ENCODE peak calls at places on chromosomes 12 and 14, in ten cellular contexts. K is H1, L is stomach, A is A549, I is HCT116, D is IMR-90, G is upper lobe of left lung, Q is breast epithelium, F is testis, N is heart left ventricle. T is an unnamed sample.
A peak's percentile ranks its signal among the peaks of the same experiment; 100 is the strongest.

GRCh38 chr12:47938093-47938492 is 25.3 kb upstream of the TMEM106C start:
- DNase-seq in A (no peak), D (peak; percentile 56), F (no peak), G (no peak), I (no peak), K (no peak), N (no peak), L (no peak), Q (no peak), T (no peak)

GRCh38 chr12:17778242-17778641 is 311.8 kb downstream of the RERGL start:
- DNase-seq in G (no peak), K (no peak), Q (no peak), F (no peak), L (no peak), N (no peak), D (no peak), I (no peak), A (no peak), T (no peak)

GRCh38 chr12:111819191-111820158 is 22.6 kb upstream of the MAPKAPK5 start:
- DNase-seq in F (no peak), A (no peak), G (no peak), K (no peak), I (no peak), D (no peak), L (no peak), Q (no peak), N (no peak), T (no peak)

GRCh38 chr12:52975820-52976573 is 27.1 kb downstream of the KRT18 start:
- DNase-seq in D (peak; percentile 27), K (no peak), Q (no peak), F (no peak), A (no peak), I (peak; percentile 73), N (peak; percentile 31), G (peak; percentile 38), L (peak; percentile 66), T (peak; percentile 74)

GRCh38 chr12:3202734-3203446 is 125.7 kb downstream of the TSPAN9 start:
- DNase-seq in D (peak; percentile 34), N (no peak), I (no peak), K (peak; percentile 93), A (peak; percentile 84), G (no peak), F (peak; percentile 72), Q (no peak), L (peak; percentile 56), T (peak; percentile 48)

GRCh38 chr12:108495054-108495453 is 20.0 kb upstream of the FICD start:
- DNase-seq in L (no peak), N (no peak), G (no peak), F (peak; percentile 41), I (peak; percentile 51), A (peak; percentile 55), D (peak; percentile 12), Q (no peak), K (peak; percentile 80), T (no peak)

GRCh38 chr12:80829767-80830166 is 108.0 kb downstream of the LIN7A start:
- DNase-seq in N (no peak), L (no peak), G (no peak), F (no peak), A (no peak), D (peak; percentile 13), K (no peak), Q (no peak), I (no peak), T (no peak)

GRCh38 chr12:81564237-81564636 is 194.9 kb downstream of the PPFIA2 start:
- DNase-seq in I (no peak), D (no peak), N (no peak), G (no peak), F (no peak), A (no peak), L (no peak), Q (no peak), K (no peak), T (no peak)

GRCh38 chr14:88437659-88438058 is 52.2 kb downstream of the SPATA7 start:
- DNase-seq in F (no peak), G (no peak), I (no peak), A (no peak), N (no peak), K (no peak), L (no peak), Q (no peak), D (no peak), T (no peak)

GRCh38 chr14:67820428-67820881 is 876 bp downstream of the RAD51B start:
- DNase-seq in A (peak; percentile 27), Q (no peak), L (no peak), D (peak; percentile 31), K (no peak), N (no peak), G (peak; percentile 52), I (no peak), F (no peak), T (no peak)

GRCh38 chr12:11812558-11813421 is 163.3 kb downstream of the ETV6 start:
- DNase-seq in N (peak; percentile 53), D (peak; percentile 27), G (no peak), Q (no peak), F (no peak), L (no peak), I (no peak), K (peak; percentile 66), A (no peak), T (no peak)

GRCh38 chr12:87020071-87020470 is 763.9 kb upstream of the MGAT4C start:
- DNase-seq in D (no peak), N (no peak), F (no peak), I (no peak), Q (no peak), G (no peak), K (no peak), L (no peak), A (no peak), T (no peak)

GRCh38 chr12:49824886-49825285 is 3.3 kb downstream of the NCKAP5L start:
- DNase-seq in I (no peak), F (no peak), N (no peak), D (peak; percentile 83), K (no peak), Q (no peak), A (no peak), L (no peak), G (peak; percentile 64), T (no peak)

GRCh38 chr12:49828143-49829091 is at the start of gene NCKAP5L:
- DNase-seq in G (peak; percentile 98), A (peak; percentile 97), F (peak; percentile 98), K (peak; percentile 96), N (peak; percentile 99), L (peak; percentile 96), I (peak; percentile 82), Q (peak; percentile 94), D (peak; percentile 96), T (peak; percentile 98)

GRCh38 chr12:49825360-49825970 is 2.7 kb downstream of the NCKAP5L start:
- DNase-seq in G (peak; percentile 63), I (no peak), F (no peak), N (peak; percentile 65), Q (no peak), D (peak; percentile 73), A (no peak), L (no peak), K (no peak), T (peak; percentile 10)

GRCh38 chr12:49825971-49826421 is 2.2 kb downstream of the NCKAP5L start:
- DNase-seq in L (no peak), A (no peak), N (peak; percentile 53), K (no peak), Q (peak; percentile 80), D (peak; percentile 53), G (no peak), F (peak; percentile 61), I (no peak), T (no peak)

DNA sequence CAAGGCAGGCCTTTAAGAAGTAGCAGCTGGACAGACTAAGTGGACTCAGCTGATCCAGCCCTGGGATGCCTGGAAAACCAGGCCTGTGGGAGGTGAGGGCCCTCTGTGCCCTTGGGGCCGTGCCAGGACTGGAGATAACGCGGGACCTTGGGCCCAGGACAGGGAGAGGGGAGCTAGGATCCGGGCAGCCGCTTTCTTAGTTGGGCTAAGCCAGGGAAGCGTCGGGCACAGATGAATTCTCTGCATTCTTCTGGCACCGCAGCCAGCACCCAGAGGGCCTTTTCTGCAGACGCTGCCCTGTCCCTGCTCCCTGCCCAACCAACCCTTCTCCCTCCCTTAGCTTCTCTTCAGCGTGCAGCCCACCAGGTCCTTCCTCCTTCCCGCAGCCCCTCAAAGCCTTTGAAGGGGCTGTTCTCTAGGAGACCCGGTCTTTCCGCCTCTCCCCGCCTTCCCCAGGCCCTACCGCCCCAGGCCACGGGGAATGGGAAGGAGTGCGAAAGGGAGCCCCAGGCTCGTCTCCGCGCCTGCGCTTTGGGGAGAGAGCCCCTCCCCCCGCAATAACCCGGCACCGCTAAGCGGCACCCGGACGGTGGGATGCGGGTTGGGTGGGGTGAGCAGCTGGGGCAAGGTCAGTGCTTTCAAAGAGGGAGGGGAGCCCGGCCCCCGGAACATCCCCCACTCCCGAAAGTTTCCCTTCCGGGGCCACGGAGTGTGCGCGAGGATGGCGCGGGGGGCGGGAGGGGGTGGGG is 688 bp downstream of the NCKAP5L start:
- DNase-seq in G (peak; percentile 66), L (peak; percentile 66), I (no peak), D (peak; percentile 46), A (peak; percentile 80), K (peak; percentile 84), N (peak; percentile 91), Q (peak; percentile 52), F (peak; percentile 79), T (peak; percentile 66)
- TF ChIP-seq POLR2A in G (peak; percentile 25), L (no peak), I (no peak), D (no peak), A (no peak), K (peak; percentile 34), N (no peak), Q (no peak), F (no peak), T (no peak)

DNA sequence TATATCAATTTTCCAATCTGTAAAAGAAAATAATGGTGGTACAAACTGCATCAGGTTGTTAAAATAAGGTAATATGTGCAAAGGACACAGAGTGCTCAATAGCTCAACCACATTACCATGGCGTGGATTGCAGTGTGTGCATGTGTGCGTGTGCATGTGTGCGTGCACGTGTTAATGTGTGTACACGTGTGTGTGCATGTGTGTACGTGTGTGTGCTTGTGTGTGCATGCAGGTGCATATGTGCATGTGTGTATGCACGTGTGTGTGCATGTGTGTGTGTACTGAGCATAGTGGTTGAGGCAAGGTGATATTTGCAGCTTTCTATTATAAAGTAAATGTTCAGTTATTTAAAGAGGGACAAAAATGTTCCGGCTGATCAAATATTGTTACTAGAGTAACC is 115.6 kb downstream of the NT5DC3 start:
- DNase-seq in G (no peak), A (no peak), L (no peak), I (no peak), K (no peak), Q (no peak), F (no peak), D (no peak), N (no peak), T (no peak)
- H3K4me1 ChIP-seq in G (no peaks in the 10 kb centered on the region), A (no peaks in the 10 kb centered on the region), L (no peaks in the 10 kb centered on the region), I (no peaks in the 10 kb centered on the region), K (no peaks in the 10 kb centered on the region), Q (no peaks in the 10 kb centered on the region), F (no peaks in the 10 kb centered on the region), D (no peaks in the 10 kb centered on the region), N (no peaks in the 10 kb centered on the region), T (no peaks in the 10 kb centered on the region)

GRCh38 chr14:104985675-104986486 is at the start of gene CLBA1:
- DNase-seq in N (peak; percentile 94), A (peak; percentile 93), K (peak; percentile 84), L (peak; percentile 91), F (peak; percentile 88), G (peak; percentile 92), Q (peak; percentile 86), I (peak; percentile 72), D (peak; percentile 87), T (peak; percentile 89)
- TF ChIP-seq POLR2A in N (no peak), A (peak; percentile 55), K (no peak), L (no peak), F (no peak), G (peak; percentile 33), Q (no peak), I (peak; percentile 46), D (no peak), T (peak; percentile 76)

GRCh38 chr12:128820253-128820652 is 3.5 kb downstream of the SLC15A4 start:
- DNase-seq in Q (no peak), D (no peak), A (no peak), I (no peak), G (no peak), K (no peak), N (no peak), F (no peak), L (no peak), T (no peak)
- H3K4me1 ChIP-seq in Q (peaks cover 12% of the 10 kb centered on the region), D (peaks cover 8% of the 10 kb centered on the region), A (peaks cover 22% of the 10 kb centered on the region), I (peaks cover 11% of the 10 kb centered on the region), G (peaks cover 31% of the 10 kb centered on the region), K (peaks cover 30% of the 10 kb centered on the region), N (peaks cover 66% of the 10 kb centered on the region), F (peaks cover 35% of the 10 kb centered on the region), L (peaks cover 68% of the 10 kb centered on the region), T (peaks cover 54% of the 10 kb centered on the region)

T was measured in thyroid gland.